ENCODE peak calls at places on chromosomes 1 and 21, in five cellular contexts. K is activated B cell treated with CpG ODN at 0.5 μM for 24 hours, U is RWPE1, X is left ventricle myocardium inferior, I is GM20000. E is an unnamed sample.

GRCh38 chr1:206666954-206667353 is 17.8 kb upstream of the MAPKAPK2 start:
- DNase-seq in K (no peak), U (no peak), X (no peak), I (no peak), E (no peak)

GRCh38 chr1:91161749-91162148 is 139.9 kb upstream of the ZNF644 start:
- DNase-seq in K (no peak), U (no peak), X (no peak), I (no peak), E (no peak)

GRCh38 chr1:35559317-35559944 is 1.8 kb downstream of the NCDN start:
- DNase-seq in K (no peak), U (no peak), X (no peak), I (no peak), E (no peak)

GRCh38 chr1:149965440-149965839 is 28.8 kb upstream of the MTMR11 start:
- DNase-seq in K (no peak), U (no peak), X (no peak), I (no peak), E (no peak)

GRCh38 chr1:194755241-194755953 is 1569.0 kb upstream of the B3GALT2 start:
- DNase-seq in K (no peak), U (no peak), X (no peak), I (no peak), E (no peak)

GRCh38 chr1:228860911-228861829 is 125.9 kb downstream of the RHOU start:
- DNase-seq in K (no peak), U (peak), X (no peak), I (peak), E (no peak)

GRCh38 chr1:152768847-152769533 is 6.0 kb upstream of the LCE1F start:
- DNase-seq in K (no peak), U (no peak), X (no peak), I (no peak), E (no peak)

GRCh38 chr1:168637350-168637991 is 61.1 kb downstream of the XCL1 start:
- DNase-seq in K (no peak), U (no peak), X (no peak), I (peak), E (no peak)

GRCh38 chr1:17215545-17215890 is 10.6 kb downstream of the PADI1 start:
- DNase-seq in K (no peak), U (peak), X (no peak), I (no peak), E (no peak)

GRCh38 chr1:168836469-168836868 is 107.5 kb upstream of the DPT start:
- DNase-seq in K (no peak), U (no peak), X (no peak), I (no peak), E (no peak)

GRCh38 chr21:43318841-43319781 is 107.8 kb downstream of the SIK1 start:
- DNase-seq in K (no peak), U (peak), X (no peak), I (peak), E (no peak)

GRCh38 chr21:26925636-26926035 is 41.3 kb downstream of the ADAMTS5 start:
- DNase-seq in K (no peak), U (no peak), X (no peak), I (no peak), E (no peak)

GRCh38 chr1:244545511-244545910 is 84.4 kb downstream of the CATSPERE start:
- DNase-seq in K (no peak), U (no peak), X (no peak), I (no peak), E (no peak)

GRCh38 chr1:3610823-3611169 is 512 bp downstream of the MEGF6 start:
- DNase-seq in K (no peak), U (no peak), X (no peak), I (no peak), E (no peak)

GRCh38 chr1:73366734-73367413 is 831.1 kb downstream of the LRRIQ3 start:
- DNase-seq in K (no peak), U (no peak), X (no peak), I (no peak), E (no peak)

GRCh38 chr1:228090613-228091081 is 8.1 kb downstream of the ARF1 start:
- DNase-seq in K (peak), U (no peak), X (no peak), I (no peak), E (no peak)

GRCh38 chr1:94306521-94306920 is 69.1 kb upstream of the ARHGAP29 start:
- DNase-seq in K (no peak), U (no peak), X (no peak), I (no peak), E (no peak)

GRCh38 chr1:64421377-64421776 is 48.6 kb upstream of the CACHD1 start:
- DNase-seq in K (no peak), U (no peak), X (no peak), I (no peak), E (no peak)

GRCh38 chr1:64423526-64423925 is 46.4 kb upstream of the CACHD1 start:
- DNase-seq in K (no peak), U (no peak), X (no peak), I (no peak), E (no peak)

GRCh38 chr1:64417828-64418227 is 52.1 kb upstream of the CACHD1 start:
- DNase-seq in K (no peak), U (no peak), X (no peak), I (no peak), E (no peak)
- TF ChIP-seq CTCF in K (no peak), U (no peak), X (no peak), I (no peak), E (no peak)

GRCh38 chr1:175744833-175745232 is 1.4 kb upstream of the TNR start:
- DNase-seq in K (no peak), U (no peak), X (no peak), I (no peak), E (no peak)
- TF ChIP-seq CTCF in K (no peak), U (peak), X (no peak), I (no peak), E (peak)

GRCh38 chr1:33097137-33097611 is 16.2 kb downstream of the AZIN2 start:
- DNase-seq in K (no peak), U (no peak), X (no peak), I (no peak), E (no peak)

GRCh38 chr1:33097762-33098161 is 16.8 kb downstream of the AZIN2 start:
- DNase-seq in K (no peak), U (no peak), X (no peak), I (no peak), E (no peak)

GRCh38 chr1:33098371-33098770 is 17.4 kb downstream of the AZIN2 start:
- DNase-seq in K (no peak), U (no peak), X (no peak), I (no peak), E (no peak)

GRCh38 chr1:33096358-33097005 is 15.5 kb downstream of the AZIN2 start:
- DNase-seq in K (no peak), U (no peak), X (no peak), I (no peak), E (no peak)

DNA sequence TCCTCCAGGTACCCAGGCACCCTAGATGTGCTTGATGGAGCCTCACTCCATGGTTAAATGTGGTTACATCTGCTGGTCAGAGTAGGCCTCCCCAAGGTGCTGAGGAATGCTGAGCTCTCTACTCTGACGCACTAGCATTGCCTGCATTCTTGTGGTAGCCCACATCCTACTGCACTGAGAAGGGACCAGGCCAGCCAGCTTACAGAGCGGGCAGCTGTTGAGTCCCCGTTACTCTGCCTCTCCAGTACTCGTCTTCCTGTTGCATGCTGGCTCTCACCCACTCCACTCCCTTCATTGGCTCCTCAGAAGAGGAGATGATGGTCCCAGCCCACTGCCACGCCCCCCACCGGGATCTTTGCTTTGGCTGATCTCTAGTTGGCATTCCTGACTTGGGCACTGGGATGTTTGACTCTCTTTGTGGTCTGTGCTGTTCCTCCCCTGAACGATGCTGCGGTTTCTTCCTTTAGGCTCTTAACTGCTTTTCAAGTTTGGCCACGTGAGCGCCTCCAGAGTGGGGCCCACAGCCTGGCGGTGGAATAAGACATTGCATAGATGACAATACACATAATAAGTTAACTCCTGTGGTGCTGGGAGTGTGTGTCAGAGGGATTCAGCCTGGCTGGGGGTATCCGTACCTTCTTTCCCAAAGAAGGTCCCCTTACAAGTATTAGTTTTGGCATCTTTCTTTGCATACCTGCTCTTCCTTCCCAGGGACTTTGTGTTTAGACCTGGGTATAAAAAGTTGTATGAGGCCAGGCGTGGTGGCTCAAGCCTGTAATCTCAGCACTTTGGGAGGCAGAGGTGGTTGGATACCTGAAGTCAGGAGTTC is 18.6 kb downstream of the AZIN2 start:
- DNase-seq in K (no peak), U (peak), X (no peak), I (peak), E (no peak)
- TF ChIP-seq CTCF in K (no peak), U (no peak), X (no peak), I (no peak), E (peak)

GRCh38 chr1:117058810-117059209 is 1.3 kb upstream of the TTF2 start:
- DNase-seq in K (no peak), U (no peak), X (no peak), I (no peak), E (no peak)

GRCh38 chr1:117060441-117061317 is 553 bp downstream of the TTF2 start:
- DNase-seq in K (no peak), U (peak), X (no peak), I (peak), E (no peak)

GRCh38 chr1:117061986-117062415 is 1.9 kb downstream of the TTF2 start:
- DNase-seq in K (no peak), U (no peak), X (no peak), I (peak), E (no peak)

GRCh38 chr1:117059334-117059677 is 820 bp upstream of the TTF2 start:
- DNase-seq in K (peak), U (peak), X (no peak), I (peak), E (peak)

DNA sequence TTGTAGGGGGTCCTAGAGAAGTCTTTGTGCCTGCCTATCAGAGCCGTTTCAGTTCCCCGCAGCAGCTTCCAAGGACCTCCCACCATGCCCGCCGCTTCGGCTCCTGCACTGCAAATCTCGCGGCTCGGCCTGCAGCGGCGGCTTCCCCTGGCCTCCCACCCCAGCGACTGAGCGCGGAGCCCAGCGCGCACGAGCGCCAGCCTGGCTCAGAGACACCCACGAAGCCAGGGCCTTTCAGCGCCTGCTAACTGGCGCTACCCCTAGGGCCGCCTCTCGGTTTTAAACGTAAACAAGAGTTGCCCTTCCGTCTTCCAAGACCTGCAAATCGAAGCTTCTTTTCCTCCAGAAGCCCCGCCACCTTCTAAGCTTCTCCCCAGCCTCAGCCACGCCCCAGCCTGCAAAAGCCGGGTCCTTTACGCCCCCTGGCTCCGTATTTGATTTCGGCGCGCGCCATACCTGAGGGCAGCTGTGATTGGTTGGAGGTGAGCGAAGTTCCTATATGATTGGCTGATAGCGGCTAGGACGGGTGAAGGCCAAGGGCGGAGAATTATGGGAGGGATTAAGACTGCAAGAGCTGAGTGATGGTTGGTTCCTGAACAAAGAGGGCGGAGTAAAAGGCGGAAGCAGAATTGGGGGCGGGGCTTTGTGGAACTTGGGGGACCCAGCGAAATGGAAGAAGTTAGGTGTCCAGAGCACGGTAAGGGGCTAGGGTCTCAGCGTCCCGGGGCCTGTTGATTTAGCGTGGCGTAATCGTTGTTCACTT is at the start of gene TTF2:
- DNase-seq in K (peak), U (peak), X (peak), I (peak), E (peak)
- TF ChIP-seq CTCF in K (no peak), U (no peak), X (peak), I (peak), E (peak)

DNA sequence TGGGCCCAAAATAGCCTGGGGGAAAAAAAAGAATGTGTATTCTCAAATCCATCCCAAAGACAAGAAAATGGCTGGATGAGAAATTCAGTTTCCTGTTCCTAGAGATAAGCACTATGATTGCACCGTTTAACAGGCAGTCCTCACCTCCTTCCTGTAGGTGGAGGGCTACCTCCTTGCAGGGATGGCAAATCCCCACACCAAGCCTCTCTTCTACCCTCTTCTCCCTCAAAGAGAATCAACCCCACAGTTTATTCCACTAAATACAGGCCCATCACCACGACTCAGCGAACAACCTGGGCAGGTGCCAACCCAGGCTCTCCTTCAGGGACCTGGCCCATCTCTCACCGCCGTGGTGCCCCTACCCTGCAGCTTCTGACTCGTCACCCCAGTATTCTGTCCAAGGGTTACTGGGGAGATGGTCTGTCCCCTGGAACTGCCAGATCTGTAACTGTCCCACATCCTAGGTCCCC is 3.4 kb upstream of the CHD5 start:
- DNase-seq in K (no peak), U (no peak), X (no peak), I (peak), E (no peak)
- TF ChIP-seq CTCF in K (no peak), U (no peak), X (no peak), I (no peak), E (no peak)

GRCh38 chr1:100882622-100883186 is 11.9 kb downstream of the EXTL2 start:
- DNase-seq in K (no peak), U (no peak), X (no peak), I (no peak), E (no peak)

GRCh38 chr1:100879422-100879821 is 15.2 kb downstream of the EXTL2 start:
- DNase-seq in K (no peak), U (no peak), X (no peak), I (no peak), E (no peak)

GRCh38 chr1:100881687-100882086 is 13.0 kb downstream of the EXTL2 start:
- DNase-seq in K (no peak), U (no peak), X (no peak), I (no peak), E (no peak)

DNA sequence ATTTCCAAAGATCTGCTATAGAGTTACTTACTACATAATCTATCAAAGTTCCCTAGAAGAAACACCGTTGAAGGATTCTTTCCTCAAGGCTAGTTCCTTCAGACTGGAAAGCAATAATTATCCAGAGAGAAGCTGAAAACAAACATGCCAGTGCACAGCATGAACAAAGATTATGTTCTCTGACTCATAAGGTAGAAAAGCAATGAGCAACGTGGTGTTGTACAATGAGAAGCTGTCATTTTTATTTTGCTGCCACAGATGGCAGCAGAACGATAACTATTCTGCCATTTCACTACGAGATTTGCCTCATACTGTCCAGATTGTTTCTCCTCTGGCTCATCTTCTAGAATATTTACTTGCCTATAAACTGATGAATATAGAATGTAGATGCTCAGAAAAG is 10.7 kb downstream of the EXTL2 start:
- DNase-seq in K (no peak), U (peak), X (no peak), I (no peak), E (no peak)
- TF ChIP-seq CTCF in K (no peak), U (no peak), X (no peak), I (no peak), E (no peak)

DNA sequence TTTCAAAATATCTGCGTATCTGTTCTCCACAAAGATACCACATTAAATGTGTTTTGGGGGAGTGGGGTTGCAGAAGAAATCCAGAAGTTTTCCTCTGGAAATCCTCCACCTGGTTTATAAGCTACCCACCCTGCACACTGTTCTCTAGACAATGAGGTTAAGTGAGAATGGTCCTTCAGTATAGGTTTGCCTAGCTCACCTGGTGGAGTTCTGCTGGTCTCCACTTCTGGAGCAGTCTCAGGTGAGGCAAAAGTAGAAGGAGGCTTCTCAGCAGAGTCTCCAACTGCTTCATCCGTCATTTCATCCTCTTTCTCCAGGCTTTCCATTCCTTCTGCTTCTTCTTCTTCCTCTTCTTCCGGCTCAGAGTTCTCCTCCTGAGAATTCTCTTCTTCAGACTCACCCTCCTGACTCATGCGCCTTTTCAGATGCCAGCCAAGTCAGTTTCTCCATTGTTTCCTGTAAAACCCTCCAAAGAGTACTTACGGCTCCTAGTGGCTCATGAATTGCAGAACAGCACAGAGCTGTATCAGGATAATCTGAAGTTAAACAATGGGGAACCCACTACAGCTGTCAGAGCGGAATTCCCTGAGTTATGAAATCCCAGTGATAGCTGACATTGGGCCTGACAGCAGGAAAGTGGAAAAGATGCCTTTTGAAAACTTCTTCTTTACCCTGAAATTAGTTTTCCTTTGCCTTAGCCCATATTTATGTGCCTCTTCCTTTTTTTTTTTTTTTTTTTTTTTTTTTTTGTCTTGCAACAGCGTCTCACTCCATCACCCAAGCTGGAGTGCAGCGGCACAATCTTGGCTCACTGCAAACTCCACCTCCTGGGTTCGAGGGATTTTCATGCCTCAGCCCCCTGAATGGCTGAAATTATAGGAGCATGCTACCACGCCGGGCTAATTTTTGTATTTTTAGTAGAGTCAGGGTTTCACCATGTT is 38.5 kb downstream of the MSTO1 start:
- DNase-seq in K (no peak), U (peak), X (no peak), I (no peak), E (no peak)
- TF ChIP-seq CTCF in K (no peak), U (peak), X (peak), I (no peak), E (no peak)

GRCh38 chr21:38170283-38170682 is 86.5 kb upstream of the KCNJ15 start:
- DNase-seq in K (no peak), U (peak), X (no peak), I (peak), E (no peak)
- TF ChIP-seq CTCF in K (no peak), U (peak), X (peak), I (peak), E (no peak)

E was measured in mesothelial cell of epicardium.